ENCODE peak calls at places on chromosomes 6 and 20, in seven cellular contexts. R, M, S, X, W, D and F are unnamed samples.

GRCh38 chr6:33732819-33733218 is 13.9 kb downstream of the IP6K3 start:
- DNase-seq in R (no peak), M (no peak), S (no peak), W (no peak), D (no peak), X (no peak), F (peak; percentile 38)

GRCh38 chr6:56693246-56693607 is 50.5 kb upstream of the DST start:
- DNase-seq in X (peak; percentile 67), R (no peak), D (no peak), M (no peak), W (peak; percentile 94), S (no peak), F (peak; percentile 87)

GRCh38 chr20:51650685-51651134 is 108.2 kb upstream of the NFATC2 start:
- DNase-seq in X (peak; percentile 75), D (no peak), S (no peak), W (peak; percentile 83), R (peak; percentile 56), M (no peak), F (peak; percentile 78)

GRCh38 chr6:53326372-53327016 is 22.3 kb downstream of the ELOVL5 start:
- DNase-seq in D (no peak), X (peak; percentile 97), M (peak; percentile 43), R (peak; percentile 91), S (no peak), W (peak; percentile 93), F (peak; percentile 98)

GRCh38 chr20:3551681-3552434 is 81.0 kb downstream of the ATRN start:
- DNase-seq in M (no peak), R (no peak), X (no peak), W (no peak), S (no peak), D (no peak), F (peak; percentile 12)

GRCh38 chr6:23335894-23336293 is 766.5 kb downstream of the HDGFL1 start:
- DNase-seq in M (no peak), R (no peak), X (no peak), S (no peak), W (no peak), D (no peak), F (no peak)

GRCh38 chr6:97594834-97595233 is 311.8 kb upstream of the MMS22L start:
- DNase-seq in X (no peak), W (peak; percentile 24), R (no peak), S (no peak), M (no peak), D (no peak), F (peak; percentile 84)

GRCh38 chr6:14596410-14596809 is 478.8 kb downstream of the CD83 start:
- DNase-seq in W (peak; percentile 62), D (no peak), M (no peak), S (no peak), R (peak; percentile 32), X (peak; percentile 27), F (peak; percentile 84)

GRCh38 chr6:50966532-50966931 is 147.9 kb downstream of the TFAP2B start:
- DNase-seq in R (no peak), X (no peak), W (no peak), M (no peak), D (no peak), S (no peak), F (no peak)

GRCh38 chr6:34630040-34630439 is 66.5 kb downstream of the ILRUN start:
- DNase-seq in W (peak; percentile 91), X (peak; percentile 88), D (no peak), S (no peak), M (no peak), R (no peak), F (peak; percentile 98)

GRCh38 chr6:74568851-74569250 is 637.0 kb downstream of the COL12A1 start:
- DNase-seq in M (no peak), W (peak; percentile 38), X (no peak), R (no peak), S (no peak), D (no peak), F (peak; percentile 68)

GRCh38 chr6:5205877-5206840 is 54.6 kb downstream of the LYRM4 start:
- DNase-seq in S (no peak), R (no peak), W (peak; percentile 61), D (no peak), X (peak; percentile 61), M (no peak), F (peak; percentile 64)

GRCh38 chr6:151161363-151161762 is 78.4 kb upstream of the AKAP12 start:
- DNase-seq in R (no peak), D (no peak), X (peak; percentile 73), W (no peak), M (no peak), S (no peak), F (no peak)

GRCh38 chr20:48850257-48850656 is 22.5 kb upstream of the PREX1 start:
- DNase-seq in X (no peak), W (no peak), M (no peak), S (no peak), D (no peak), R (no peak), F (no peak)

GRCh38 chr20:31815408-31816188 is 3.6 kb upstream of the MYLK2 start:
- DNase-seq in W (peak; percentile 35), S (no peak), X (no peak), D (no peak), R (peak; percentile 35), M (no peak), F (no peak)

GRCh38 chr6:128464790-128465189 is 55.6 kb downstream of the PTPRK start:
- DNase-seq in R (no peak), X (no peak), M (no peak), S (no peak), W (no peak), D (no peak), F (no peak)

GRCh38 chr6:56661298-56661697 is 18.6 kb upstream of the DST start:
- DNase-seq in R (peak; percentile 77), S (no peak), D (no peak), W (no peak), M (no peak), X (no peak), F (no peak)

GRCh38 chr6:160348552-160349441 is 619 bp downstream of the SLC22A3 start:
- DNase-seq in S (peak; percentile 39), X (peak; percentile 65), D (peak; percentile 77), W (peak; percentile 3), R (peak; percentile 79), M (peak; percentile 63), F (no peak)

GRCh38 chr6:125765944-125766343 is 16.5 kb downstream of the HEY2 start:
- DNase-seq in D (no peak), W (no peak), M (no peak), R (no peak), S (no peak), X (no peak), F (no peak)

GRCh38 chr6:42394881-42395620 is 56.7 kb downstream of the TRERF1 start:
- DNase-seq in D (no peak), R (no peak), M (no peak), X (no peak), W (no peak), S (no peak), F (no peak)

GRCh38 chr6:156396791-156397418 is 380.3 kb upstream of the ARID1B start:
- DNase-seq in W (no peak), R (peak; percentile 21), D (peak; percentile 63), M (peak; percentile 56), S (no peak), X (no peak), F (no peak)

GRCh38 chr6:379367-380181 is 12.0 kb upstream of the IRF4 start:
- DNase-seq in W (no peak), D (no peak), R (no peak), X (peak; percentile 26), S (no peak), M (peak; percentile 25), F (no peak)

GRCh38 chr6:41813469-41813868 is 26.0 kb downstream of the TOMM6 start:
- DNase-seq in X (no peak), R (no peak), D (no peak), M (no peak), S (no peak), W (no peak), F (no peak)

GRCh38 chr6:86045038-86045437 is 402.4 kb upstream of the SYNCRIP start:
- DNase-seq in D (no peak), W (no peak), M (no peak), R (no peak), S (no peak), X (no peak), F (no peak)
- H4K8ac ChIP-seq in D (no peak overlapping the region), W (no peak overlapping the region), M (no peak overlapping the region), R (no peak overlapping the region), S (no peak overlapping the region), X (no peak overlapping the region), F (no peak overlapping the region)

DNA sequence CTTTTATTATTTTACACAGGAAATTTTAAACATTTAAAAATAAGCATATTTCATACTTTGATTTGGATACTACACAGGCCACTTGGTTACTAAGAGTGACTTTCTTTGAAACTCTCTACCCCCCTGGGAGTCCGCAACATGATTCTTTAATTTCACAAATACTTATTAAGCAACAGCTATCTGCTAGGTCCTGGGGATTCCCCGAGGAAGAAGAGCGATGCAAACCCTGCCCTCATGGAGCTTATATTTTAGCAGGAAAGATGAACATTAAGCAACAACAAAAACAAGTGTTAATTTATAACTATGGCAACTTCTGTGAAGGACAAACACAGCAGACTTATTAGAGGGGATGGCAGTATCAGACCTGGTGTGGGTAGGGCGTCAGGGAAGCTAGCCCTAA is 3.9 kb upstream of the ADTRP start:
- DNase-seq in W (no peak), M (no peak), S (no peak), D (no peak), X (no peak), R (no peak), F (no peak)
- H4K8ac ChIP-seq in W (no peak overlapping the region), M (no peak overlapping the region), S (no peak overlapping the region), D (no peak overlapping the region), X (no peak overlapping the region), R (no peak overlapping the region), F (no peak overlapping the region)

GRCh38 chr6:167407239-167408064 is 82.6 kb downstream of the TTLL2 start:
- DNase-seq in M (peak; percentile 25), R (no peak), S (no peak), D (peak; percentile 47), W (no peak), X (no peak), F (no peak)
- H4K8ac ChIP-seq in M (no peak overlapping the region), R (no peak overlapping the region), S (no peak overlapping the region), D (no peak overlapping the region), W (no peak overlapping the region), X (no peak overlapping the region), F (no peak overlapping the region)

GRCh38 chr6:115629415-115629814 is 431.3 kb downstream of the FRK start:
- DNase-seq in X (no peak), D (no peak), W (no peak), S (no peak), M (no peak), R (no peak), F (no peak)

GRCh38 chr6:115634131-115634530 is 426.6 kb downstream of the FRK start:
- DNase-seq in M (no peak), S (no peak), W (no peak), D (no peak), R (peak; percentile 66), X (no peak), F (no peak)

DNA sequence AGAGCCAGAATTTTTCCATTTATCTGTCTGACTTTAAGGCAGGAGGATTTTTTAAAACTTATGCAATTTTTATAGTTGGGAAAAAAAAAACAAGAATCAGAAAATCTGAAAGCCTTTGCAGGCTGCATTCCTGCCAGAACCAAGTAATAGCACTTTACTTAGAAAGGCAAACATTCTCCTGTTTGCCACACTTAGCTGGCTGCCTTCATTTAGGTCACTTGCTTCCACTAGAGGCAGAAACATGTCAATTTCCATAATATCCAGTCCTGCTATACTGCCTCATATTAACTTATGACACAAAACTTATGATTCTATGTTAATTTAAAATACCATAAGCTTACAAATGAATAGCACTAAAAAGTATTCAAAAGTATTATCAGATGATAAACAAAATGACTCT is 425.8 kb downstream of the FRK start:
- DNase-seq in M (no peak), R (no peak), S (no peak), D (no peak), W (no peak), X (no peak), F (no peak)
- H4K8ac ChIP-seq in M (no peak overlapping the region), R (no peak overlapping the region), S (no peak overlapping the region), D (no peak overlapping the region), W (no peak overlapping the region), X (no peak overlapping the region), F (no peak overlapping the region)